ENCODE peak calls at places on chromosome 14, in seven cellular contexts. I, Q, T, G, C, X and Z are unnamed samples.

GRCh38 chr14:59439256-59440015 is 25.7 kb downstream of the GPR135 start:
- DNase-seq in T (no peak), I (peak), G (no peak), X (no peak), C (peak), Q (no peak), Z (no peak)

GRCh38 chr14:45251912-45252311 is 1.1 kb downstream of the MIS18BP1 start:
- DNase-seq in I (peak), T (peak), X (no peak), Q (no peak), C (peak), G (no peak), Z (no peak)

GRCh38 chr14:67263499-67264149 is 22.4 kb downstream of the PALS1 start:
- DNase-seq in Q (no peak), C (no peak), T (peak), I (peak), X (no peak), G (no peak), Z (no peak)

GRCh38 chr14:97523936-97524335 is 726.8 kb downstream of the VRK1 start:
- DNase-seq in Q (no peak), T (no peak), G (no peak), I (no peak), X (no peak), C (peak), Z (peak)

GRCh38 chr14:105420976-105421674 is 1.5 kb downstream of the MTA1 start:
- DNase-seq in G (no peak), C (no peak), T (no peak), I (no peak), Q (no peak), X (no peak), Z (no peak)

GRCh38 chr14:96590190-96590860 is 88.1 kb downstream of the PAPOLA start:
- DNase-seq in Q (peak), X (no peak), T (no peak), I (no peak), C (no peak), G (peak), Z (no peak)

GRCh38 chr14:25090281-25090680 is 40.3 kb upstream of the STXBP6 start:
- DNase-seq in G (no peak), C (no peak), Q (no peak), T (no peak), X (no peak), I (no peak), Z (no peak)

GRCh38 chr14:44846232-44846824 is 115.4 kb downstream of the KLHL28 start:
- DNase-seq in X (no peak), G (no peak), C (peak), I (peak), Q (peak), T (peak), Z (peak)

GRCh38 chr14:104499784-104500496 is 79.6 kb upstream of the C14orf180 start:
- DNase-seq in I (no peak), X (no peak), C (no peak), G (peak), T (no peak), Q (no peak), Z (no peak)

GRCh38 chr14:70919774-70920173 is 12.5 kb downstream of the PCNX1 start:
- DNase-seq in G (no peak), T (peak), Q (no peak), I (peak), C (no peak), X (no peak), Z (no peak)

GRCh38 chr14:61696753-61697318 is 1.5 kb downstream of the HIF1A start:
- DNase-seq in I (no peak), C (no peak), Q (no peak), T (no peak), G (no peak), X (no peak), Z (no peak)

GRCh38 chr14:65413739-65414045 is 1.2 kb downstream of the FUT8 start:
- DNase-seq in X (no peak), I (no peak), Q (no peak), T (no peak), G (no peak), C (no peak), Z (no peak)

GRCh38 chr14:79510659-79511058 is 700.6 kb downstream of the DIO2 start:
- DNase-seq in X (no peak), I (peak), C (peak), Q (no peak), G (no peak), T (peak), Z (no peak)

GRCh38 chr14:48325486-48325885 is 650.1 kb upstream of the MDGA2 start:
- DNase-seq in X (no peak), C (no peak), Q (no peak), I (peak), G (no peak), T (peak), Z (no peak)

GRCh38 chr14:91269076-91269991 is 24.8 kb upstream of the GPR68 start:
- DNase-seq in T (no peak), X (no peak), Q (no peak), C (peak), G (no peak), I (no peak), Z (no peak)

GRCh38 chr14:67609642-67610310 is 9.7 kb upstream of the PIGH start:
- DNase-seq in Q (no peak), C (no peak), G (no peak), T (no peak), X (no peak), I (no peak), Z (no peak)

GRCh38 chr14:99401624-99402282 is 78.9 kb downstream of the SETD3 start:
- DNase-seq in Q (no peak), T (no peak), C (no peak), I (no peak), X (no peak), G (no peak), Z (no peak)

GRCh38 chr14:63088865-63089264 is 43.6 kb upstream of the KCNH5 start:
- DNase-seq in X (no peak), C (no peak), G (no peak), T (no peak), Q (no peak), I (no peak), Z (no peak)

GRCh38 chr14:89648510-89648909 is 231.5 kb upstream of the FOXN3 start:
- DNase-seq in X (no peak), G (no peak), I (no peak), C (no peak), T (peak), Q (no peak), Z (no peak)

GRCh38 chr14:29868000-29868399 is 59.6 kb downstream of the PRKD1 start:
- DNase-seq in T (peak), Q (no peak), X (no peak), C (no peak), G (no peak), I (peak), Z (no peak)

GRCh38 chr14:60125918-60126317 is 34.2 kb downstream of the PCNX4 start:
- DNase-seq in I (peak), Q (no peak), T (no peak), G (no peak), X (no peak), C (no peak), Z (no peak)

GRCh38 chr14:39154594-39155189 is 15.4 kb downstream of the TRAPPC6B start:
- DNase-seq in Q (no peak), I (no peak), C (no peak), T (no peak), X (no peak), G (no peak), Z (no peak)

GRCh38 chr14:61477845-61478438 is 156.6 kb downstream of the PRKCH start:
- DNase-seq in Q (no peak), X (no peak), G (no peak), I (peak), T (peak), C (no peak), Z (no peak)

GRCh38 chr14:99527427-99528076 is 46.3 kb downstream of the CCNK start:
- DNase-seq in C (no peak), Q (no peak), I (no peak), X (no peak), G (no peak), T (no peak), Z (no peak)

GRCh38 chr14:57058319-57058718 is 210.4 kb downstream of the EXOC5 start:
- DNase-seq in C (no peak), T (no peak), I (no peak), G (no peak), X (no peak), Q (no peak), Z (no peak)

GRCh38 chr14:59918824-59919581 is 941 bp upstream of the LRRC9 start:
- DNase-seq in X (no peak), T (peak), G (no peak), Q (peak), I (peak), C (peak), Z (peak)

GRCh38 chr14:99562848-99563748 is 40.9 kb downstream of the CCDC85C start:
- DNase-seq in C (peak), Q (peak), I (peak), X (peak), T (peak), G (peak), Z (peak)

GRCh38 chr14:25122843-25123242 is 72.9 kb upstream of the STXBP6 start:
- DNase-seq in C (no peak), T (no peak), X (no peak), Q (no peak), I (no peak), G (no peak), Z (no peak)

GRCh38 chr14:61563162-61563511 is 132.2 kb upstream of the HIF1A start:
- DNase-seq in G (no peak), C (no peak), Q (no peak), I (no peak), T (no peak), X (no peak), Z (no peak)

GRCh38 chr14:31545328-31545727 is 15.9 kb upstream of the NUBPL start:
- DNase-seq in C (no peak), G (no peak), X (no peak), Q (no peak), I (no peak), T (no peak), Z (no peak)

GRCh38 chr14:36518586-36519430 is 1.2 kb downstream of the NKX2-1 start:
- DNase-seq in G (no peak), I (no peak), C (no peak), Q (peak), T (no peak), X (no peak), Z (peak)

GRCh38 chr14:96341323-96341722 is 21.8 kb downstream of the ATG2B start:
- DNase-seq in I (no peak), X (no peak), C (no peak), G (no peak), T (no peak), Q (no peak), Z (no peak)

GRCh38 chr14:22221508-22221907 is 367.5 kb downstream of the DAD1 start:
- DNase-seq in Q (no peak), I (peak), X (no peak), C (peak), T (peak), G (no peak), Z (peak)
- H4K8ac ChIP-seq in Q (no peak), I (no peak), X (no peak), C (no peak), T (no peak), G (no peak), Z (no peak)

GRCh38 chr14:101547961-101548669 is 13.2 kb upstream of the DIO3 start:
- DNase-seq in G (no peak), X (no peak), Q (no peak), I (no peak), C (no peak), T (no peak), Z (no peak)

GRCh38 chr14:101549154-101549553 is 12.1 kb upstream of the DIO3 start:
- DNase-seq in I (no peak), Q (no peak), C (no peak), T (no peak), G (no peak), X (no peak), Z (no peak)

GRCh38 chr14:101544550-101544949 is 16.7 kb upstream of the DIO3 start:
- DNase-seq in I (no peak), Q (no peak), X (no peak), T (no peak), G (no peak), C (no peak), Z (no peak)

GRCh38 chr14:101546706-101547105 is 14.6 kb upstream of the DIO3 start:
- DNase-seq in G (no peak), I (no peak), C (no peak), T (no peak), Q (no peak), X (no peak), Z (no peak)

GRCh38 chr14:101547107-101547738 is 14.1 kb upstream of the DIO3 start:
- DNase-seq in T (no peak), C (no peak), Q (no peak), X (no peak), I (no peak), G (no peak), Z (no peak)
- H4K8ac ChIP-seq in T (no peak), C (no peak), Q (no peak), X (no peak), I (no peak), G (no peak), Z (no peak)

DNA sequence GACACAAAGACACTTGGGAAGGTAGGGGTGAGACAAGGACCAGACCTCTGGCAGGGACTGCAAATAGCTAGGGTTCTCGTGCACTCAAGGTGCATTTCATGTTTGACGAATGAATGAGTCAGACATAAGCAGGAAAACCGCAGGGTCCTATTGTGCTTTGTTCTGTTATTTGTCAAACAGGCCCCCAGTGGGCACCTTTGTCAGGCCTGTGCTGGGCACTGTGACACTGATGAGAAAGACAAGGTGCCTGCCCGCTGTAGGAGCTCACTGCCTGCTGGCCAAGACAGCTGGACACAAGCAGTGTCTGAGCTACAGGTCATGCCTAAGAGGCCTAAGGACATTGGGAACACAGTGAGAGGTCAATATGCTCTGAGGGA is 2.3 kb downstream of the OTUB2 start:
- DNase-seq in G (no peak), X (no peak), I (peak), C (no peak), Q (no peak), T (peak), Z (no peak)
- H4K8ac ChIP-seq in G (no peak), X (no peak), I (no peak), C (no peak), Q (no peak), T (no peak), Z (no peak)

DNA sequence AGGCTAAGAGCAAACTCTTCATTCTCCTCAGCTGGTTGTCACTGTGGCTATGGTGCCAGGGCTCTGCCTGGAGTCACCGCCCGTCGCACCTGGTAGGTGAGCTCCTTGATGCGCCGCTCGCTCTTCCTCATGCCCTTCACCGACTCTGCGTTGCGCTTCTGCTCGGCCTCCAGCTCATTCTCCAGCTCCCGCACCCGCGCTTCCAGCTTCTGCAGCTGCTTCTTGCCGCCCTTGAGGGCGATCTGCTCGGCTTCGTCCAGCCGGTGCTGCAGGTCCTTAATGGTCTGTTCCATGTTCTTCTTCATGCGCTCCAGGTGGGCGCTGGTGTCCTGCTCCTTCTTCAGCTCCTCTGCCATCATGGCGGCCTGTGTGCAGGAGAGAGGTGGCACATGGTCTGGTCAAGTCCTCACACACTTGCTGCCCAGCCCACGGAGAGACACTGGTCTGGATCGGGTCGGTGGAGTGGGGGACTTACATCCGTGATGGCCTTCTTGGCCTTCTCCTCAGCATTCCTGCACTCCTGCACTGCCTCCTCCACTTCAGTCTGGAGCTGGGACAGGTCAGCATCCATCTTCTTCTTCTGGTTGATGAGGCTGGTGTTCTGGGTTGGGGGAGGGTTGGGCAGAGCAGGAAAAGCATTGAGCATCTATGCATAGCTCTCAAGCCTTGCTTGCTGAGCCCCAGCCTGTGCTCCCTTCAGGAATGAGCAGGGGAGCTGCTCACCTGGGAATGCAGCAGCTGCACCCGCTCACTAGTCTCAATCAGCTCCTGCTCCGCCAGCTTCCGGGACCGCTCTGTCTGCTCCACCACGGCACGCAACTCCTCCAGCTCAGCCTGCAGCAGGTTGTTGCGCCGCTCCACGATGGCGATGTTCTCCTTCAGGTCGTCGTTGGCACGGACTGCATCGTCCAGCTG is 7.1 kb upstream of the MYH6 start:
- DNase-seq in C (no peak), X (no peak), T (no peak), Q (no peak), G (no peak), I (no peak), Z (no peak)
- H4K8ac ChIP-seq in C (no peak), X (no peak), T (no peak), Q (no peak), G (no peak), I (no peak), Z (no peak)

DNA sequence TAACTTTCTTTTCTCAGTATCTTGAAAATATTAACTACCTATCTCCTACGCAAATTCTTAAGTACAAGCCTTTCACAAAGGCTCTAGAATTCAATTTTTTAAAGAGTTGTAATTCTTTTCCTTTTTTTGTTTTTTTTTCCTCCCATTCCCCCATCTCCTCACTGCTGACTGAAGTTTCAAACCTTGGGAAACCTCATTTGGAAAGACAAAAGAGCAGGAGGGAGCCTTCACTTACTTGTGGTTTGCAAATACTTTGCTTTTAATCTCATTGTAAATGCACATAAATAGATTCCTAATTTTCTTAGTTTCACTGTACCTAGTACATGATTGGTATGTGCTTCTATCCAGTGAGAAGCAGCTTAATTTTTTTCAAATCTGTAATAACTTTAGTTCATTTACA is 15.8 kb upstream of the PTGDR start:
- DNase-seq in I (no peak), T (no peak), Q (no peak), X (no peak), C (no peak), G (no peak), Z (no peak)
- H4K8ac ChIP-seq in I (no peak), T (no peak), Q (no peak), X (no peak), C (no peak), G (no peak), Z (no peak)

GRCh38 chr14:74511966-74512365 is 18.4 kb downstream of the ISCA2 start:
- DNase-seq in X (no peak), G (peak), Q (no peak), I (no peak), T (no peak), C (no peak), Z (no peak)
- H4K8ac ChIP-seq in X (no peak), G (no peak), Q (no peak), I (no peak), T (no peak), C (no peak), Z (no peak)

DNA sequence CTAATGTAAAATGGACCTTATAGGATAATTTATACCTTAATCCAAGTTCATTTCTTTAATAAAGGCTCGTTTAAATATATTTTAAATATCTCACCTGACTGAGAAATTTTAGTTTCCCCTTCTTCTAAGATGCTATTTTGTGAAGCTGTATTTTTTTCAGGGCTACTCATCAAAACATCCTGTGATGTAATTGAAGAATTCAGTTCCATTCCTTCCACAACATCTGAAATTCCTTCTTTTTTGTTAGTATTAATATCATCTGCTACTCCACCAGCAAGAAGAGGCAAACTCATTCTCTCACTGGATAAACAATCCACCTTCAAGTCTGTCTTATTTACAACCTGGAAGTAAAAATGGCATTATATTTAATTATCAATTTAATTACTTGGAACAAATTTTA is 22.5 kb downstream of the LGALS3 start:
- DNase-seq in C (no peak), G (no peak), I (peak), Q (no peak), X (no peak), T (no peak), Z (no peak)
- H4K8ac ChIP-seq in C (no peak), G (no peak), I (no peak), Q (no peak), X (no peak), T (no peak), Z (no peak)

GRCh38 chr14:76708028-76708427 is 53.2 kb upstream of the VASH1 start:
- DNase-seq in G (no peak), T (peak), C (peak), I (peak), X (no peak), Q (no peak), Z (no peak)
- H4K8ac ChIP-seq in G (no peak), T (no peak), C (no peak), I (no peak), X (no peak), Q (no peak), Z (no peak)